ENCODE peak calls at places on chromosomes 16 and 17, in ten cellular contexts. T, G, S, L, U, A, H, J, O and X are unnamed samples.
A peak's percentile ranks its signal among the peaks of the same experiment; 100 is the strongest.

GRCh38 chr17:54901230-54901847 is 687 bp downstream of the TOM1L1 start:
- DNase-seq in T (peak; percentile 35), G (peak; percentile 89), S (no peak), L (peak; percentile 67), U (peak; percentile 24), A (no peak), H (no peak), J (peak; percentile 8), O (peak; percentile 90), X (no peak)

GRCh38 chr16:30526137-30526822 is at the start of gene ZNF768:
- DNase-seq in T (peak; percentile 14), G (no peak), S (no peak), L (no peak), U (peak; percentile 40), A (peak; percentile 38), H (peak; percentile 66), J (no peak), O (no peak), X (no peak)

GRCh38 chr16:83882118-83882879 is 16.6 kb upstream of the MLYCD start:
- DNase-seq in T (no peak), G (no peak), S (no peak), L (no peak), U (no peak), A (no peak), H (no peak), J (no peak), O (peak; percentile 27), X (no peak)

GRCh38 chr16:29926675-29927522 is 873 bp upstream of the KCTD13 start:
- DNase-seq in T (peak; percentile 39), G (peak; percentile 34), S (peak; percentile 4), L (peak; percentile 59), U (no peak), A (no peak), H (no peak), J (no peak), O (peak; percentile 72), X (no peak)

GRCh38 chr16:74862743-74863244 is 88.2 kb upstream of the FA2H start:
- DNase-seq in T (peak; percentile 25), G (peak; percentile 65), S (no peak), L (peak; percentile 34), U (peak; percentile 79), A (peak; percentile 32), H (no peak), J (peak; percentile 41), O (peak; percentile 41), X (no peak)

GRCh38 chr17:69326302-69327059 is 452 bp downstream of the ABCA5 start:
- DNase-seq in T (peak; percentile 34), G (peak; percentile 30), S (no peak), L (no peak), U (peak; percentile 36), A (no peak), H (no peak), J (no peak), O (peak; percentile 50), X (no peak)

GRCh38 chr17:53749178-53749577 is 73.5 kb upstream of the KIF2B start:
- DNase-seq in T (peak; percentile 73), G (peak; percentile 23), S (no peak), L (peak; percentile 93), U (peak; percentile 24), A (no peak), H (no peak), J (no peak), O (no peak), X (no peak)

GRCh38 chr16:87216824-87217205 is 100.4 kb downstream of the C16orf95 start:
- DNase-seq in T (peak; percentile 67), G (no peak), S (no peak), L (no peak), U (no peak), A (no peak), H (no peak), J (no peak), O (no peak), X (no peak)

GRCh38 chr16:24131294-24131693 is 124.8 kb upstream of the CACNG3 start:
- DNase-seq in T (no peak), G (no peak), S (no peak), L (no peak), U (no peak), A (no peak), H (no peak), J (no peak), O (no peak), X (no peak)

GRCh38 chr16:17780181-17780580 is 309.4 kb upstream of the XYLT1 start:
- DNase-seq in T (no peak), G (no peak), S (no peak), L (no peak), U (no peak), A (no peak), H (no peak), J (no peak), O (no peak), X (no peak)

GRCh38 chr17:31888124-31888523 is 13.4 kb downstream of the UTP6 start:
- DNase-seq in T (no peak), G (no peak), S (no peak), L (no peak), U (no peak), A (peak; percentile 76), H (no peak), J (no peak), O (no peak), X (peak; percentile 49)